ENCODE peak calls at places on chromosomes 13 and 19, in six cellular contexts. Z is aorta, J is H1, W is AG08395, E is HAP-1, U is SW 1271. S is an unnamed sample.

GRCh38 chr19:17719730-17720486 is 628 bp downstream of the MAP1S start:
- DNase-seq in Z (no peak), J (no peak), W (no peak), E (no peak), U (no peak), S (no peak)

GRCh38 chr19:10317857-10318462 is 2.1 kb upstream of the FDX2 start:
- DNase-seq in Z (no peak), J (no peak), W (no peak), E (no peak), U (no peak), S (no peak)

GRCh38 chr19:4343056-4343844 is at the start of gene MPND:
- DNase-seq in Z (peak; percentile 98), J (no peak), W (peak; percentile 85), E (peak; percentile 94), U (peak; percentile 71), S (peak; percentile 74)

GRCh38 chr19:44756089-44756562 is 7.6 kb downstream of the BCL3 start:
- DNase-seq in Z (no peak), J (no peak), W (no peak), E (no peak), U (no peak), S (no peak)

GRCh38 chr19:13459351-13459750 is 46.9 kb downstream of the CACNA1A start:
- DNase-seq in Z (no peak), J (no peak), W (no peak), E (no peak), U (no peak), S (no peak)

GRCh38 chr13:74977498-74977897 is 504.5 kb downstream of the TBC1D4 start:
- DNase-seq in Z (no peak), J (no peak), W (no peak), E (no peak), U (no peak), S (no peak)

GRCh38 chr19:39845621-39846175 is 481 bp downstream of the FBL start:
- DNase-seq in Z (peak; percentile 79), J (no peak), W (peak; percentile 43), E (peak; percentile 68), U (no peak), S (no peak)

GRCh38 chr13:28680541-28680940 is 21.6 kb downstream of the POMP start:
- DNase-seq in Z (no peak), J (no peak), W (no peak), E (no peak), U (no peak), S (no peak)

GRCh38 chr13:73060251-73061160 is 1.7 kb downstream of the KLF5 start:
- DNase-seq in Z (no peak), J (no peak), W (peak; percentile 39), E (peak; percentile 51), U (no peak), S (no peak)

GRCh38 chr19:55086730-55087541 is 11.3 kb downstream of the EPS8L1 start:
- DNase-seq in Z (peak; percentile 98), J (peak; percentile 88), W (peak; percentile 99), E (peak; percentile 47), U (no peak), S (no peak)

GRCh38 chr19:54518844-54519243 is 16.2 kb downstream of the LAIR2 start:
- DNase-seq in Z (no peak), J (no peak), W (no peak), E (no peak), U (peak; percentile 64), S (peak; percentile 53)

GRCh38 chr19:4456566-4456842 is 1.1 kb downstream of the UBXN6 start:
- DNase-seq in Z (no peak), J (no peak), W (peak; percentile 55), E (peak; percentile 54), U (no peak), S (no peak)

GRCh38 chr13:109476001-109476400 is 310.4 kb downstream of the IRS2 start:
- DNase-seq in Z (no peak), J (no peak), W (no peak), E (no peak), U (no peak), S (no peak)

GRCh38 chr19:2446390-2446789 is 10.4 kb downstream of the LMNB2 start:
- DNase-seq in Z (no peak), J (no peak), W (no peak), E (no peak), U (no peak), S (no peak)

GRCh38 chr13:59750860-59751259 is 412.9 kb downstream of the DIAPH3 start:
- DNase-seq in Z (no peak), J (peak; percentile 31), W (peak; percentile 80), E (peak; percentile 79), U (no peak), S (no peak)

GRCh38 chr13:39052944-39053343 is 14.7 kb downstream of the NHLRC3 start:
- DNase-seq in Z (no peak), J (no peak), W (no peak), E (peak; percentile 49), U (no peak), S (no peak)

GRCh38 chr19:10961763-10962536 is 1.1 kb downstream of the SMARCA4 start:
- DNase-seq in Z (no peak), J (no peak), W (no peak), E (no peak), U (no peak), S (no peak)

GRCh38 chr13:71360041-71360440 is 507.0 kb downstream of the DACH1 start:
- DNase-seq in Z (no peak), J (no peak), W (no peak), E (no peak), U (no peak), S (no peak)

GRCh38 chr19:1856698-1857603 is 6.4 kb downstream of the KLF16 start:
- DNase-seq in Z (peak; percentile 92), J (no peak), W (peak; percentile 84), E (peak; percentile 68), U (peak; percentile 36), S (no peak)

GRCh38 chr19:41870401-41870873 is 6.6 kb upstream of the CD79A start:
- DNase-seq in Z (no peak), J (no peak), W (peak; percentile 40), E (no peak), U (no peak), S (no peak)

GRCh38 chr13:57063007-57063406 is 77.7 kb upstream of the PRR20A start:
- DNase-seq in Z (no peak), J (no peak), W (no peak), E (peak; percentile 55), U (no peak), S (no peak)

GRCh38 chr13:22967669-22968068 is 213.1 kb upstream of the SGCG start:
- DNase-seq in Z (no peak), J (no peak), W (no peak), E (no peak), U (no peak), S (no peak)

GRCh38 chr19:13195678-13196077 is 45.5 kb downstream of the IER2 start:
- DNase-seq in Z (no peak), J (peak; percentile 47), W (no peak), E (peak; percentile 50), U (no peak), S (peak; percentile 48)

GRCh38 chr19:54421521-54421920 is 6.3 kb downstream of the TTYH1 start:
- DNase-seq in Z (no peak), J (no peak), W (no peak), E (no peak), U (no peak), S (no peak)

GRCh38 chr13:71979616-71980015 is 112.6 kb upstream of the DACH1 start:
- DNase-seq in Z (no peak), J (no peak), W (no peak), E (peak; percentile 35), U (no peak), S (no peak)

GRCh38 chr13:87130401-87130800 is 540.8 kb upstream of the SLITRK5 start:
- DNase-seq in Z (no peak), J (no peak), W (no peak), E (no peak), U (no peak), S (no peak)

GRCh38 chr19:15869109-15869555 is 28.7 kb downstream of the CYP4F2 start:
- DNase-seq in Z (no peak), J (no peak), W (peak; percentile 59), E (peak; percentile 57), U (peak; percentile 55), S (no peak)

GRCh38 chr19:33627962-33628839 is 6.4 kb downstream of the CHST8 start:
- DNase-seq in Z (peak; percentile 36), J (no peak), W (no peak), E (no peak), U (no peak), S (no peak)

GRCh38 chr13:111166882-111167281 is 51.8 kb downstream of the ARHGEF7 start:
- DNase-seq in Z (no peak), J (no peak), W (no peak), E (no peak), U (no peak), S (no peak)

GRCh38 chr13:47418206-47418920 is 521.5 kb upstream of the HTR2A start:
- DNase-seq in Z (no peak), J (no peak), W (no peak), E (no peak), U (no peak), S (no peak)

GRCh38 chr19:33883869-33884519 is 87.3 kb downstream of the KCTD15 start:
- DNase-seq in Z (peak; percentile 68), J (peak; percentile 60), W (no peak), E (no peak), U (no peak), S (no peak)

GRCh38 chr13:67238277-67238859 is 8.2 kb upstream of the PCDH9 start:
- DNase-seq in Z (no peak), J (no peak), W (peak; percentile 27), E (no peak), U (peak; percentile 29), S (no peak)

GRCh38 chr13:52599853-52600603 is 42.2 kb upstream of the HNRNPA1L2 start:
- DNase-seq in Z (peak; percentile 81), J (no peak), W (peak; percentile 12), E (peak; percentile 73), U (no peak), S (no peak)

GRCh38 chr19:38989066-38989605 is 13.6 kb upstream of the FBXO17 start:
- DNase-seq in Z (no peak), J (no peak), W (peak; percentile 26), E (peak; percentile 15), U (peak; percentile 32), S (no peak)

GRCh38 chr19:36198116-36198515 is 16.3 kb downstream of the ZNF565 start:
- DNase-seq in Z (no peak), J (no peak), W (no peak), E (peak; percentile 26), U (no peak), S (no peak)

GRCh38 chr13:110129076-110129475 is 177.9 kb downstream of the COL4A1 start:
- DNase-seq in Z (no peak), J (no peak), W (no peak), E (no peak), U (no peak), S (no peak)

GRCh38 chr19:54299126-54299498 is 13.9 kb downstream of the LILRA5 start:
- DNase-seq in Z (no peak), J (no peak), W (no peak), E (no peak), U (no peak), S (no peak)

GRCh38 chr19:16514383-16515019 is 18.3 kb downstream of the C19orf44 start:
- DNase-seq in Z (no peak), J (no peak), W (no peak), E (no peak), U (no peak), S (no peak)

GRCh38 chr19:40774916-40775631 is at the start of gene MIA:
- DNase-seq in Z (no peak), J (no peak), W (no peak), E (no peak), U (peak; percentile 8), S (no peak)

S was measured in NK-92 treated with Interleukin-12 subunit alpha and Interleukin-12 subunit beta, amount 100 ng/mL, for 24 hours.